ENCODE peak calls at places on chromosomes 13 and 19, in four cellular contexts. G is endothelial cell of umbilical vein, R is OCI-LY7, N is neural progenitor cell. J is an unnamed sample.

GRCh38 chr13:29503041-29503837 is 92.2 kb downstream of the SLC7A1 start:
- DNase-seq in G (peak), R (no peak), N (peak), J (no peak)

GRCh38 chr13:22074403-22074802 is 403.5 kb downstream of the FGF9 start:
- DNase-seq in G (no peak), R (no peak), N (no peak), J (no peak)

GRCh38 chr13:99965329-99966000 is 6.1 kb downstream of the ZIC5 start:
- DNase-seq in G (no peak), R (no peak), N (no peak), J (no peak)

GRCh38 chr19:4831351-4832340 is at the start of gene TICAM1:
- DNase-seq in G (peak), R (peak), N (no peak), J (peak)

GRCh38 chr13:77323858-77324257 is 3.0 kb downstream of the MYCBP2 start:
- DNase-seq in G (no peak), R (no peak), N (no peak), J (no peak)

GRCh38 chr13:111511805-111512504 is 191.5 kb downstream of the TEX29 start:
- DNase-seq in G (no peak), R (no peak), N (no peak), J (no peak)

GRCh38 chr19:32453736-32454135 is 48.2 kb downstream of the DPY19L3 start:
- DNase-seq in G (peak), R (no peak), N (no peak), J (peak)

GRCh38 chr13:50358221-50358620 is 343.0 kb downstream of the KCNRG start:
- DNase-seq in G (peak), R (no peak), N (no peak), J (no peak)

GRCh38 chr13:95644611-95645052 is at the start of gene DZIP1:
- DNase-seq in G (peak), R (no peak), N (peak), J (peak)

GRCh38 chr13:23608704-23609413 is 38.6 kb downstream of the TNFRSF19 start:
- DNase-seq in G (peak), R (no peak), N (no peak), J (peak)

GRCh38 chr19:14536926-14537692 is 7.7 kb downstream of the TECR start:
- DNase-seq in G (peak), R (peak), N (peak), J (peak)

GRCh38 chr19:13796301-13797057 is 1.2 kb downstream of the ZSWIM4 start:
- DNase-seq in G (peak), R (peak), N (peak), J (peak)

GRCh38 chr19:12996542-12997094 is 1.3 kb downstream of the NFIX start:
- DNase-seq in G (peak), R (no peak), N (peak), J (peak)

GRCh38 chr13:59975807-59976445 is 187.8 kb downstream of the DIAPH3 start:
- DNase-seq in G (no peak), R (no peak), N (no peak), J (no peak)

GRCh38 chr13:98795220-98795619 is 42.7 kb upstream of the SLC15A1 start:
- DNase-seq in G (no peak), R (no peak), N (no peak), J (no peak)

GRCh38 chr13:80547885-80548284 is 207.0 kb upstream of the SPRY2 start:
- DNase-seq in G (peak), R (no peak), N (no peak), J (no peak)

GRCh38 chr13:48264052-48264451 is 31.0 kb downstream of the ITM2B start:
- DNase-seq in G (no peak), R (no peak), N (no peak), J (no peak)

GRCh38 chr13:75635101-75635620 is 969 bp upstream of the LMO7 start:
- DNase-seq in G (no peak), R (no peak), N (no peak), J (peak)

GRCh38 chr19:24086974-24087595 is at the start of gene ZNF254:
- DNase-seq in G (peak), R (peak), N (peak), J (peak)

GRCh38 chr13:33204130-33204927 is 81.2 kb downstream of the STARD13 start:
- DNase-seq in G (peak), R (no peak), N (no peak), J (peak)

GRCh38 chr13:75803175-75803611 is 167.1 kb downstream of the LMO7 start:
- DNase-seq in G (peak), R (peak), N (no peak), J (no peak)

GRCh38 chr19:34171539-34171876 is 796 bp upstream of the LSM14A start:
- DNase-seq in G (no peak), R (no peak), N (no peak), J (peak)

GRCh38 chr13:31909889-31910551 is 121.6 kb upstream of the FRY start:
- DNase-seq in G (peak), R (peak), N (peak), J (peak)

GRCh38 chr13:74036373-74036772 is 97.8 kb downstream of the KLF12 start:
- DNase-seq in G (no peak), R (no peak), N (no peak), J (no peak)

GRCh38 chr19:33797821-33798633 is 1.4 kb downstream of the KCTD15 start:
- DNase-seq in G (peak), R (peak), N (peak), J (peak)

GRCh38 chr13:83499286-83499685 is 383.0 kb downstream of the SLITRK1 start:
- DNase-seq in G (no peak), R (no peak), N (no peak), J (peak)

GRCh38 chr19:34962281-34962944 is 1.6 kb downstream of the ZNF792 start:
- DNase-seq in G (peak), R (peak), N (no peak), J (no peak)

GRCh38 chr19:41563847-41564514 is 12.0 kb upstream of the CEACAM21 start:
- DNase-seq in G (no peak), R (no peak), N (peak), J (no peak)

GRCh38 chr19:3365447-3366103 is 808 bp upstream of the NFIC start:
- DNase-seq in G (no peak), R (no peak), N (no peak), J (peak)

GRCh38 chr19:38003427-38004099 is 96.6 kb downstream of the SIPA1L3 start:
- DNase-seq in G (peak), R (peak), N (peak), J (peak)

GRCh38 chr13:88565566-88565965 is 894.4 kb downstream of the SLITRK5 start:
- DNase-seq in G (no peak), R (no peak), N (no peak), J (no peak)

GRCh38 chr13:81275666-81276258 is 934.8 kb upstream of the SPRY2 start:
- DNase-seq in G (no peak), R (peak), N (no peak), J (no peak)

GRCh38 chr13:113455384-113455783 is 2.1 kb upstream of the ADPRHL1 start:
- DNase-seq in G (no peak), R (no peak), N (no peak), J (no peak)

GRCh38 chr13:113453962-113454361 is 674 bp upstream of the ADPRHL1 start:
- DNase-seq in G (no peak), R (no peak), N (no peak), J (peak)

GRCh38 chr13:113452942-113453901 is at the start of gene ADPRHL1:
- DNase-seq in G (no peak), R (no peak), N (no peak), J (peak)

GRCh38 chr13:113456116-113456702 is 2.9 kb upstream of the ADPRHL1 start:
- DNase-seq in G (no peak), R (no peak), N (no peak), J (no peak)

GRCh38 chr13:113454936-113455335 is 1.6 kb upstream of the ADPRHL1 start:
- DNase-seq in G (no peak), R (no peak), N (no peak), J (no peak)
- H3K4me3 ChIP-seq in G (no peak), R (no peak), N (no peak), J (no peak)

GRCh38 chr19:44164327-44164672 is 600 bp upstream of the ZNF226 start:
- DNase-seq in G (no peak), R (no peak), N (peak), J (no peak)
- H2AFZ ChIP-seq in G (peak), R (peak), N (peak), J (peak)

GRCh38 chr19:47049307-47049700 is 880 bp upstream of the TMEM160 start:
- DNase-seq in G (no peak), R (no peak), N (peak), J (peak)
- H3K4me3 ChIP-seq in G (no peak), R (peak), N (peak), J (peak)

DNA sequence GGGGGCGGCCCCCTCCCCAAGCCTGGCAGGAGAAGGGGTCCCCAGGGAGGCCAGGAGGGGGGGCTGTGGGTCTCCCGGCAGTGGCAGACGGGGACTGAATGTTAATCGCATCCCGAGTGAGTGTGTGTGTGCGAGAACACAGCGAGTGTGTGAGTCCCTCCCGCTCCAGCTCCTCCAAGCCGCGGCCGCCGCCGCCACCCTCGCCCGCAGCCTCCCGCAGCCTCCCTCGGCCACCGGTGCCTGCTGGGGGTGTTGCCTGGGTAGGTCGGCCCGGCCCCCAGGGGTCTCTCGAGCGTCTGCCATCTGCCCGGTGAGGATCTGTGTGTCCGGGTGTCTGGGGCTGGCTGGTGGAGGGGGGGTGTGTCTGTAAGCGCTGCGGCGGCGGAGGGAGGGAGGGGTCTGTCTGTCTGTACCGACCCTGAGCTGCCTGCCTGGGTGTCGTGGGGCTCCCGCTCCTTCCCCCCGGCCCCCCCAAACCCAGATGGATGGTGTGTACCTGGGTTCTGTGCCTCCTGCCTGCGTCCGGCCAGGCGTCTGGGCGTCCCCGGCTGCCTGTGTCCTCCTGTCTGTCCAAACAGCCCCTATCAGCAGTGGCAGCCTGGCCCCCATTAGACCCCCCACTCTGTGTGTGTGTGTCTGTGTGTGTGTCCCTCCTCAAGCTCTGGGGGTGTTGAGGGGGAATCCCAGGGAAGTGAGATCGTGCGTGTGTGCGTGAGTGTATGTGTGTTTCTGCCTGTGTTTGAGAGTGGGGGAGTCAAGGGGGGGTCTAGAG is at the start of gene GRIN2D:
- DNase-seq in G (peak), R (peak), N (peak), J (peak)
- H2AFZ ChIP-seq in G (peak), R (no peak), N (no peak), J (peak)

GRCh38 chr19:16325671-16326400 is 1.2 kb downstream of the KLF2 start:
- DNase-seq in G (peak), R (peak), N (peak), J (peak)
- H3K4me3 ChIP-seq in G (peak), R (peak), N (peak), J (peak)

DNA sequence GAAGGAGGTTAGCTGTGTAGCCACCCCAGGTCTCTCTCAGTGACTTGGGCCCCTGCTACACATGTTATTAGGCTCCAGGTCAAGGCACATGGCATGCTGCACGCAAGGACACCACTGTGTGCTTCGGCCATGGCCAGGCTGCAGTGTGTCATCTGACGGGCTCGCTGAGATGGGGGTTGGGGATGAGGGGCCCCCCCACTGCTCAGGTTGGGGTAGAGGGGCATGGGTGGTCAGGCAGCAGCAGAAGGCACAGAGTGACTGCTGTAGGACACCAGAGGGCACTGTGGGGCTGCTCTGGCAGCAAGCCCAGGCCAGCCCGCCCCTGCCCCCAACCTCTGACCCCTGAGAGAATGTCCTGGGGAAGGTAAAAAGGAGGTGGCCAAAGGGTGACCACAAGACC is 32.2 kb upstream of the ISYNA1 start:
- DNase-seq in G (peak), R (peak), N (peak), J (peak)
- H2AFZ ChIP-seq in G (no peak), R (no peak), N (no peak), J (no peak)

GRCh38 chr19:50725932-50726230 is 2.7 kb downstream of the CLEC11A start:
- DNase-seq in G (no peak), R (no peak), N (no peak), J (no peak)
- H3K4me3 ChIP-seq in G (no peak), R (peak), N (peak), J (peak)

GRCh38 chr19:6610934-6611370 is 20.0 kb upstream of the CD70 start:
- DNase-seq in G (peak), R (no peak), N (no peak), J (peak)
- H2AFZ ChIP-seq in G (peak), R (peak), N (no peak), J (peak)

J was measured in GM23248.